ENCODE peak calls at places on chromosomes 2 and 18, in four cellular contexts. E, D, P and N are unnamed samples.

GRCh38 chr2:18924905-18925691 is 335.7 kb upstream of the NT5C1B start:
- DNase-seq in E (no peak), D (no peak), P (no peak), N (no peak)

GRCh38 chr2:226187601-226188000 is 612.0 kb downstream of the IRS1 start:
- DNase-seq in E (no peak), D (no peak), P (no peak), N (no peak)

GRCh38 chr2:100603945-100604633 is 41.3 kb downstream of the PDCL3 start:
- DNase-seq in E (no peak), D (no peak), P (no peak), N (no peak)

GRCh38 chr2:66494708-66495107 is 59.8 kb downstream of the MEIS1 start:
- DNase-seq in E (peak), D (peak), P (no peak), N (peak)

GRCh38 chr2:24509425-24509824 is 18.4 kb downstream of the NCOA1 start:
- DNase-seq in E (no peak), D (no peak), P (no peak), N (no peak)

GRCh38 chr2:60411295-60411694 is 142.2 kb downstream of the BCL11A start:
- DNase-seq in E (no peak), D (no peak), P (no peak), N (no peak)

GRCh38 chr2:239283288-239283945 is 117.4 kb downstream of the HDAC4 start:
- DNase-seq in E (no peak), D (no peak), P (no peak), N (no peak)

GRCh38 chr2:119367472-119368099 is 809 bp downstream of the DBI start:
- DNase-seq in E (no peak), D (peak), P (no peak), N (no peak)

GRCh38 chr18:59996370-59996966 is 96.7 kb downstream of the PMAIP1 start:
- DNase-seq in E (no peak), D (no peak), P (peak), N (no peak)

GRCh38 chr2:170340693-170341068 is 162.7 kb downstream of the MYO3B start:
- DNase-seq in E (no peak), D (no peak), P (no peak), N (no peak)

GRCh38 chr18:58223717-58224424 is 179.8 kb downstream of the NEDD4L start:
- DNase-seq in E (peak), D (no peak), P (peak), N (peak)

GRCh38 chr2:24970483-24971299 is 1.1 kb downstream of the DNAJC27 start:
- DNase-seq in E (no peak), D (peak), P (no peak), N (no peak)

GRCh38 chr2:20666364-20667150 is at the start of gene GDF7:
- DNase-seq in E (no peak), D (peak), P (peak), N (no peak)

GRCh38 chr18:8828798-8829197 is 123.4 kb downstream of the MTCL1 start:
- DNase-seq in E (no peak), D (no peak), P (no peak), N (no peak)

GRCh38 chr2:186135697-186136096 is 350.4 kb upstream of the ZC3H15 start:
- DNase-seq in E (no peak), D (no peak), P (no peak), N (peak)

GRCh38 chr18:78929502-78929901 is 50.1 kb upstream of the SALL3 start:
- DNase-seq in E (no peak), D (no peak), P (no peak), N (no peak)

GRCh38 chr2:174590346-174590745 is 7.3 kb downstream of the WIPF1 start:
- DNase-seq in E (no peak), D (no peak), P (no peak), N (no peak)

GRCh38 chr2:127014630-127015029 is 92.3 kb downstream of the BIN1 start:
- DNase-seq in E (no peak), D (no peak), P (no peak), N (peak)

GRCh38 chr2:203720011-203720410 is 13.6 kb downstream of the CD28 start:
- DNase-seq in E (no peak), D (no peak), P (no peak), N (no peak)

GRCh38 chr2:211085056-211085680 is 528.8 kb downstream of the CPS1 start:
- DNase-seq in E (no peak), D (no peak), P (peak), N (no peak)

GRCh38 chr2:236236559-236237450 is 27.4 kb downstream of the ASB18 start:
- DNase-seq in E (no peak), D (no peak), P (no peak), N (no peak)

GRCh38 chr18:36786686-36787085 is 42.1 kb downstream of the TPGS2 start:
- DNase-seq in E (peak), D (peak), P (no peak), N (no peak)

GRCh38 chr18:73684651-73685050 is 463.0 kb downstream of the FBXO15 start:
- DNase-seq in E (no peak), D (no peak), P (no peak), N (no peak)